ENCODE peak calls at places on chromosome 4, in eight cellular contexts. F is GM12865, Y is cardiac muscle cell, K is AG09319, J is ascending aorta, I is BJ, Q is mesothelial cell of epicardium, S is WTC11. L is an unnamed sample.

GRCh38 chr4:1869530-1870327 is 1.5 kb upstream of the NSD2 start:
- DNase-seq in F (no peak), Y (no peak), K (no peak), J (no peak), I (no peak), Q (no peak), S (no peak), L (no peak)

GRCh38 chr4:174631901-174632758 is 109.8 kb upstream of the HPGD start:
- DNase-seq in F (peak), Y (peak), K (peak), J (no peak), I (no peak), Q (no peak), S (no peak), L (no peak)

GRCh38 chr4:184807797-184808718 is 17.7 kb downstream of the ACSL1 start:
- DNase-seq in F (no peak), Y (peak), K (no peak), J (no peak), I (no peak), Q (no peak), S (peak), L (no peak)

GRCh38 chr4:86306816-86307215 is 53.0 kb downstream of the MAPK10 start:
- DNase-seq in F (no peak), Y (peak), K (peak), J (no peak), I (peak), Q (no peak), S (no peak), L (no peak)

GRCh38 chr4:146134761-146135160 is 40.8 kb upstream of the LSM6 start:
- DNase-seq in F (no peak), Y (peak), K (no peak), J (no peak), I (no peak), Q (no peak), S (no peak), L (no peak)

GRCh38 chr4:3660086-3660927 is 105.9 kb upstream of the ADRA2C start:
- DNase-seq in F (no peak), Y (no peak), K (no peak), J (no peak), I (no peak), Q (no peak), S (no peak), L (no peak)

GRCh38 chr4:37741564-37741963 is 55.4 kb upstream of the RELL1 start:
- DNase-seq in F (no peak), Y (no peak), K (no peak), J (no peak), I (no peak), Q (no peak), S (no peak), L (no peak)

GRCh38 chr4:7845493-7846124 is 94.1 kb downstream of the AFAP1 start:
- DNase-seq in F (no peak), Y (no peak), K (no peak), J (no peak), I (no peak), Q (no peak), S (peak), L (no peak)

GRCh38 chr4:74624351-74625151 is 169.8 kb downstream of the BTC start:
- DNase-seq in F (no peak), Y (peak), K (peak), J (no peak), I (peak), Q (no peak), S (no peak), L (no peak)

GRCh38 chr4:123121241-123121907 is 199.0 kb upstream of the NUDT6 start:
- DNase-seq in F (no peak), Y (no peak), K (no peak), J (no peak), I (no peak), Q (no peak), S (no peak), L (no peak)

GRCh38 chr4:87014284-87014782 is 79.5 kb downstream of the AFF1 start:
- DNase-seq in F (no peak), Y (peak), K (no peak), J (no peak), I (peak), Q (no peak), S (no peak), L (no peak)

GRCh38 chr4:124631760-124632159 is 80.8 kb downstream of the ANKRD50 start:
- DNase-seq in F (peak), Y (peak), K (peak), J (peak), I (peak), Q (no peak), S (no peak), L (peak)

GRCh38 chr4:145279122-145279960 is 99.0 kb upstream of the OTUD4 start:
- DNase-seq in F (no peak), Y (peak), K (peak), J (no peak), I (peak), Q (no peak), S (no peak), L (no peak)

GRCh38 chr4:10887600-10887999 is 203.0 kb upstream of the CLNK start:
- DNase-seq in F (peak), Y (no peak), K (no peak), J (no peak), I (no peak), Q (no peak), S (no peak), L (no peak)

GRCh38 chr4:67106846-67107467 is 438.3 kb downstream of the CENPC start:
- DNase-seq in F (no peak), Y (no peak), K (no peak), J (no peak), I (no peak), Q (no peak), S (no peak), L (no peak)

GRCh38 chr4:147578057-147578476 is 39.1 kb upstream of the TMEM184C start:
- DNase-seq in F (peak), Y (peak), K (peak), J (peak), I (peak), Q (no peak), S (no peak), L (no peak)

GRCh38 chr4:56142088-56142487 is 193.3 kb downstream of the CEP135 start:
- DNase-seq in F (no peak), Y (no peak), K (no peak), J (no peak), I (no peak), Q (no peak), S (no peak), L (no peak)

GRCh38 chr4:151540728-151541437 is 131.9 kb downstream of the FHIP1A start:
- DNase-seq in F (no peak), Y (peak), K (no peak), J (no peak), I (peak), Q (no peak), S (no peak), L (no peak)

GRCh38 chr4:168766537-168767316 is 243.3 kb downstream of the CBR4 start:
- DNase-seq in F (no peak), Y (peak), K (no peak), J (peak), I (no peak), Q (no peak), S (no peak), L (no peak)

GRCh38 chr4:8081621-8082516 is 76.7 kb downstream of the ABLIM2 start:
- DNase-seq in F (no peak), Y (no peak), K (no peak), J (no peak), I (no peak), Q (no peak), S (no peak), L (no peak)

GRCh38 chr4:174365018-174365587 is 81.4 kb downstream of the CEP44 start:
- DNase-seq in F (peak), Y (peak), K (peak), J (no peak), I (no peak), Q (no peak), S (no peak), L (no peak)

GRCh38 chr4:95531141-95531540 is 17.6 kb downstream of the UNC5C start:
- DNase-seq in F (no peak), Y (no peak), K (no peak), J (no peak), I (no peak), Q (no peak), S (no peak), L (no peak)

GRCh38 chr4:153643406-153644016 is 40.6 kb upstream of the TLR2 start:
- DNase-seq in F (peak), Y (peak), K (no peak), J (no peak), I (peak), Q (no peak), S (no peak), L (no peak)

GRCh38 chr4:144595681-144596080 is 50.3 kb upstream of the HHIP start:
- DNase-seq in F (no peak), Y (no peak), K (no peak), J (no peak), I (no peak), Q (no peak), S (no peak), L (no peak)

GRCh38 chr4:153467154-153467896 is 1.2 kb downstream of the TMEM131L start:
- DNase-seq in F (peak), Y (no peak), K (no peak), J (peak), I (no peak), Q (no peak), S (peak), L (no peak)

GRCh38 chr4:141132689-141133145 is 552 bp downstream of the RNF150 start:
- DNase-seq in F (no peak), Y (peak), K (no peak), J (peak), I (no peak), Q (no peak), S (peak), L (peak)

GRCh38 chr4:165328708-165329107 is 1.2 kb downstream of the MSMO1 start:
- DNase-seq in F (no peak), Y (no peak), K (no peak), J (no peak), I (no peak), Q (no peak), S (no peak), L (no peak)

GRCh38 chr4:143587703-143588102 is 74.2 kb downstream of the SMARCA5 start:
- DNase-seq in F (peak), Y (peak), K (no peak), J (no peak), I (no peak), Q (no peak), S (no peak), L (no peak)

GRCh38 chr4:88240297-88240714 is 44.1 kb downstream of the PPM1K start:
- DNase-seq in F (no peak), Y (peak), K (no peak), J (no peak), I (no peak), Q (no peak), S (no peak), L (no peak)
- TF ChIP-seq CTCF in F (no peak), Y (no peak), K (no peak), J (no peak), I (no peak), Q (no peak), S (no peak), L (no peak)

GRCh38 chr4:126916626-126917140 is 716.1 kb upstream of the INTU start:
- DNase-seq in F (no peak), Y (peak), K (peak), J (no peak), I (peak), Q (no peak), S (no peak), L (no peak)
- TF ChIP-seq CTCF in F (no peak), Y (no peak), K (no peak), J (no peak), I (peak), Q (no peak), S (no peak), L (peak)

GRCh38 chr4:44927361-44928061 is 201.2 kb upstream of the GNPDA2 start:
- DNase-seq in F (peak), Y (peak), K (no peak), J (no peak), I (no peak), Q (no peak), S (no peak), L (no peak)
- TF ChIP-seq CTCF in F (peak), Y (peak), K (no peak), J (no peak), I (peak), Q (peak), S (no peak), L (peak)

GRCh38 chr4:28225005-28225404 is 1364.4 kb downstream of the STIM2 start:
- DNase-seq in F (no peak), Y (peak), K (peak), J (no peak), I (no peak), Q (no peak), S (peak), L (no peak)
- TF ChIP-seq CTCF in F (no peak), Y (peak), K (peak), J (no peak), I (peak), Q (no peak), S (peak), L (peak)

DNA sequence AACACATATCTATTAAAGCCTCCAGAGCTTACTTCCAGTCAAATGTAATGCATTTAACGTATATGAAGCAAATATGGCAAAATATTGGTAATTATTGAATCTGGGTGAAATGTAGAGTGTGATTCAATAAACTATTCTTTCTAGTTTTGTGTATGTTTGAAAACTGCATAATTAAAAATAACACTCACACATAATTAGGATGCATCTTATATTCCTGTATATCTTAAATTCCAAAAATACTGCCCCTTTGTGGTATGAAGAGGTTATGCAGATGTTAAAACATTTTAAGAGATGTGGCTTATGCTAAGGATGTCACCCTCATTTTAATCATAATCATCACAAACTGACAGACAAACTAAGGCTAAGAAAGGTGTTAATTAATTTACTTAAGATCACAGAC is 182.9 kb downstream of the COX18 start:
- DNase-seq in F (no peak), Y (peak), K (no peak), J (no peak), I (no peak), Q (no peak), S (no peak), L (no peak)
- TF ChIP-seq CTCF in F (no peak), Y (peak), K (peak), J (no peak), I (peak), Q (peak), S (peak), L (peak)

GRCh38 chr4:88448905-88449689 is 7.8 kb upstream of the HERC5 start:
- DNase-seq in F (no peak), Y (no peak), K (no peak), J (no peak), I (no peak), Q (no peak), S (no peak), L (no peak)
- TF ChIP-seq CTCF in F (no peak), Y (no peak), K (no peak), J (no peak), I (no peak), Q (no peak), S (no peak), L (no peak)